ENCODE peak calls at places on chromosomes 16 and 17, in six cellular contexts. One of them, this sample, is unnamed.

GRCh38 chr17:16977932-16978331 is 6.0 kb upstream of the TNFRSF13B start:
- DNase-seq in memory B cell: no peak
- DNase-seq in astrocyte of the spinal cord: no peak
- DNase-seq in T-helper 17 cell: no peak
- DNase-seq in stimulated activated CD4-positive, alpha-beta T cell treated with anti-CD3 and anti-CD28 coated beads, Interleukin-2, amount 100 ng/mL, for 48 hours: no peak
- DNase-seq in heart right ventricle: no peak
- DNase-seq in this sample: no peak

GRCh38 chr17:41020346-41020745 is 6.7 kb downstream of the KRTAP1-5 start:
- DNase-seq in memory B cell: no peak
- DNase-seq in T-helper 17 cell: no peak
- DNase-seq in astrocyte of the spinal cord: no peak
- DNase-seq in stimulated activated CD4-positive, alpha-beta T cell treated with anti-CD3 and anti-CD28 coated beads, Interleukin-2, amount 100 ng/mL, for 48 hours: no peak
- DNase-seq in heart right ventricle: no peak
- DNase-seq in this sample: no peak

GRCh38 chr17:79691931-79692330 is 38.8 kb upstream of the ENPP7 start:
- DNase-seq in T-helper 17 cell: no peak
- DNase-seq in heart right ventricle: peak
- DNase-seq in memory B cell: no peak
- DNase-seq in astrocyte of the spinal cord: no peak
- DNase-seq in stimulated activated CD4-positive, alpha-beta T cell treated with anti-CD3 and anti-CD28 coated beads, Interleukin-2, amount 100 ng/mL, for 48 hours: no peak
- DNase-seq in this sample: no peak

GRCh38 chr16:75104836-75105235 is 11.7 kb downstream of the LDHD start:
- DNase-seq in stimulated activated CD4-positive, alpha-beta T cell treated with anti-CD3 and anti-CD28 coated beads, Interleukin-2, amount 100 ng/mL, for 48 hours: no peak
- DNase-seq in heart right ventricle: no peak
- DNase-seq in memory B cell: no peak
- DNase-seq in T-helper 17 cell: no peak
- DNase-seq in astrocyte of the spinal cord: no peak
- DNase-seq in this sample: no peak

GRCh38 chr17:36930501-36930900 is 6.8 kb upstream of the LHX1 start:
- DNase-seq in stimulated activated CD4-positive, alpha-beta T cell treated with anti-CD3 and anti-CD28 coated beads, Interleukin-2, amount 100 ng/mL, for 48 hours: no peak
- DNase-seq in heart right ventricle: no peak
- DNase-seq in T-helper 17 cell: no peak
- DNase-seq in astrocyte of the spinal cord: no peak
- DNase-seq in memory B cell: no peak
- DNase-seq in this sample: no peak

GRCh38 chr16:4404247-4404966 is 12.0 kb downstream of the CORO7 start:
- DNase-seq in T-helper 17 cell: no peak
- DNase-seq in astrocyte of the spinal cord: no peak
- DNase-seq in heart right ventricle: no peak
- DNase-seq in stimulated activated CD4-positive, alpha-beta T cell treated with anti-CD3 and anti-CD28 coated beads, Interleukin-2, amount 100 ng/mL, for 48 hours: peak
- DNase-seq in memory B cell: peak
- DNase-seq in this sample: no peak

GRCh38 chr16:53457670-53458069 is 23.4 kb downstream of the RBL2 start:
- DNase-seq in T-helper 17 cell: peak
- DNase-seq in heart right ventricle: no peak
- DNase-seq in stimulated activated CD4-positive, alpha-beta T cell treated with anti-CD3 and anti-CD28 coated beads, Interleukin-2, amount 100 ng/mL, for 48 hours: peak
- DNase-seq in memory B cell: peak
- DNase-seq in astrocyte of the spinal cord: peak
- DNase-seq in this sample: no peak

GRCh38 chr16:67504190-67505021 is 21.1 kb upstream of the AGRP start:
- DNase-seq in T-helper 17 cell: no peak
- DNase-seq in astrocyte of the spinal cord: peak
- DNase-seq in heart right ventricle: no peak
- DNase-seq in stimulated activated CD4-positive, alpha-beta T cell treated with anti-CD3 and anti-CD28 coated beads, Interleukin-2, amount 100 ng/mL, for 48 hours: peak
- DNase-seq in memory B cell: no peak
- DNase-seq in this sample: no peak

GRCh38 chr17:11094377-11094776 is 146.6 kb upstream of the SHISA6 start:
- DNase-seq in astrocyte of the spinal cord: no peak
- DNase-seq in memory B cell: no peak
- DNase-seq in heart right ventricle: no peak
- DNase-seq in T-helper 17 cell: no peak
- DNase-seq in stimulated activated CD4-positive, alpha-beta T cell treated with anti-CD3 and anti-CD28 coated beads, Interleukin-2, amount 100 ng/mL, for 48 hours: no peak
- DNase-seq in this sample: no peak

GRCh38 chr16:85396879-85397871 is 215.9 kb upstream of the GSE1 start:
- DNase-seq in stimulated activated CD4-positive, alpha-beta T cell treated with anti-CD3 and anti-CD28 coated beads, Interleukin-2, amount 100 ng/mL, for 48 hours: no peak
- DNase-seq in heart right ventricle: peak
- DNase-seq in astrocyte of the spinal cord: no peak
- DNase-seq in T-helper 17 cell: no peak
- DNase-seq in memory B cell: no peak
- DNase-seq in this sample: no peak

GRCh38 chr17:60743812-60744211 is 66.2 kb downstream of the BCAS3 start:
- DNase-seq in memory B cell: no peak
- DNase-seq in astrocyte of the spinal cord: peak
- DNase-seq in stimulated activated CD4-positive, alpha-beta T cell treated with anti-CD3 and anti-CD28 coated beads, Interleukin-2, amount 100 ng/mL, for 48 hours: no peak
- DNase-seq in heart right ventricle: no peak
- DNase-seq in T-helper 17 cell: no peak
- DNase-seq in this sample: no peak

GRCh38 chr17:80926601-80927250 is 64.9 kb upstream of the CHMP6 start:
- DNase-seq in memory B cell: no peak
- DNase-seq in T-helper 17 cell: no peak
- DNase-seq in stimulated activated CD4-positive, alpha-beta T cell treated with anti-CD3 and anti-CD28 coated beads, Interleukin-2, amount 100 ng/mL, for 48 hours: no peak
- DNase-seq in heart right ventricle: no peak
- DNase-seq in astrocyte of the spinal cord: no peak
- DNase-seq in this sample: no peak

GRCh38 chr17:40474419-40475002 is 26.9 kb downstream of the TNS4 start:
- DNase-seq in heart right ventricle: no peak
- DNase-seq in astrocyte of the spinal cord: peak
- DNase-seq in memory B cell: no peak
- DNase-seq in stimulated activated CD4-positive, alpha-beta T cell treated with anti-CD3 and anti-CD28 coated beads, Interleukin-2, amount 100 ng/mL, for 48 hours: no peak
- DNase-seq in T-helper 17 cell: no peak
- DNase-seq in this sample: no peak

GRCh38 chr17:2042355-2042929 is 620 bp downstream of the OVCA2 start:
- DNase-seq in memory B cell: no peak
- DNase-seq in T-helper 17 cell: no peak
- DNase-seq in astrocyte of the spinal cord: peak
- DNase-seq in heart right ventricle: no peak
- DNase-seq in stimulated activated CD4-positive, alpha-beta T cell treated with anti-CD3 and anti-CD28 coated beads, Interleukin-2, amount 100 ng/mL, for 48 hours: no peak
- DNase-seq in this sample: no peak

GRCh38 chr17:42118545-42118944 is 2.6 kb downstream of the KAT2A start:
- DNase-seq in astrocyte of the spinal cord: peak
- DNase-seq in heart right ventricle: no peak
- DNase-seq in T-helper 17 cell: no peak
- DNase-seq in memory B cell: no peak
- DNase-seq in stimulated activated CD4-positive, alpha-beta T cell treated with anti-CD3 and anti-CD28 coated beads, Interleukin-2, amount 100 ng/mL, for 48 hours: peak
- DNase-seq in this sample: no peak